ENCODE peak calls at places on chromosomes 4 and X, in five cellular contexts. Z is A549, P is K562, H is HepG2, Q is GM12878. R is an unnamed sample.
A peak's percentile ranks its signal among the peaks of the same experiment; 100 is the strongest.

GRCh38 chr4:184370711-184371389 is 103.5 kb downstream of the IRF2 start:
- DNase-seq in Z (no peak), P (peak; percentile 37), H (no peak), Q (no peak), R (no peak)

GRCh38 chr4:98352403-98352802 is 91.2 kb downstream of the RAP1GDS1 start:
- DNase-seq in Z (no peak), P (no peak), H (no peak), Q (no peak), R (no peak)

GRCh38 chrX:78213331-78213730 is 73.9 kb upstream of the TAF9B start:
- DNase-seq in Z (no peak), P (peak; percentile 1), H (no peak), Q (no peak), R (no peak)

GRCh38 chr4:38160487-38161207 is 200.4 kb downstream of the PTTG2 start:
- DNase-seq in Z (peak; percentile 86), P (no peak), H (peak; percentile 98), Q (peak; percentile 69), R (peak; percentile 71)

GRCh38 chr4:52939739-52940138 is 77.6 kb downstream of the RASL11B start:
- DNase-seq in Z (no peak), P (no peak), H (no peak), Q (no peak), R (peak; percentile 34)

GRCh38 chr4:40185830-40186664 is 10.8 kb upstream of the RHOH start:
- DNase-seq in Z (no peak), P (no peak), H (no peak), Q (peak; percentile 94), R (no peak)

GRCh38 chrX:39536165-39536564 is 561.6 kb downstream of the BCOR start:
- DNase-seq in Z (no peak), P (no peak), H (no peak), Q (no peak), R (no peak)

GRCh38 chrX:1578511-1579173 is 12.8 kb upstream of the AKAP17A start:
- DNase-seq in Z (no peak), P (no peak), H (no peak), Q (no peak), R (no peak)

GRCh38 chr4:38382492-38382891 is 281.5 kb upstream of the KLF3 start:
- DNase-seq in Z (no peak), P (peak; percentile 83), H (no peak), Q (no peak), R (no peak)

GRCh38 chr4:171846232-171846631 is 33.0 kb downstream of the GALNTL6 start:
- DNase-seq in Z (peak; percentile 54), P (peak; percentile 55), H (peak; percentile 31), Q (no peak), R (peak; percentile 87)

GRCh38 chrX:40248822-40249221 is 151.1 kb upstream of the BCOR start:
- DNase-seq in Z (no peak), P (peak; percentile 63), H (no peak), Q (no peak), R (no peak)

GRCh38 chr4:175930471-175930870 is 118.4 kb upstream of the GPM6A start:
- DNase-seq in Z (no peak), P (no peak), H (no peak), Q (no peak), R (peak; percentile 38)

GRCh38 chr4:34732579-34732978 is 1511.7 kb downstream of the ARAP2 start:
- DNase-seq in Z (no peak), P (no peak), H (peak; percentile 2), Q (no peak), R (no peak)

GRCh38 chr4:185587444-185588161 is 52.3 kb upstream of the PDLIM3 start:
- DNase-seq in Z (no peak), P (no peak), H (no peak), Q (peak; percentile 26), R (peak; percentile 95)

GRCh38 chr4:119034276-119035008 is 101.2 kb upstream of the MYOZ2 start:
- DNase-seq in Z (no peak), P (no peak), H (no peak), Q (no peak), R (peak; percentile 59)

GRCh38 chrX:68989865-68990606 is 161.2 kb downstream of the EFNB1 start:
- DNase-seq in Z (no peak), P (no peak), H (no peak), Q (no peak), R (peak; percentile 77)

GRCh38 chr4:22129454-22130075 is 181.0 kb upstream of the KCNIP4 start:
- DNase-seq in Z (peak; percentile 34), P (peak; percentile 6), H (peak; percentile 5), Q (no peak), R (peak; percentile 84)

GRCh38 chr4:85825937-85826678 is 351.2 kb downstream of the ARHGAP24 start:
- DNase-seq in Z (peak; percentile 61), P (no peak), H (peak; percentile 35), Q (no peak), R (peak; percentile 75)

GRCh38 chr4:85756938-85757337 is 282.0 kb downstream of the ARHGAP24 start:
- DNase-seq in Z (peak; percentile 37), P (peak; percentile 25), H (no peak), Q (no peak), R (peak; percentile 65)

GRCh38 chr4:76535603-76536380 is 100.8 kb downstream of the SHROOM3 start:
- DNase-seq in Z (no peak), P (no peak), H (no peak), Q (no peak), R (no peak)

GRCh38 chr4:184529283-184529682 is 54.9 kb upstream of the IRF2 start:
- DNase-seq in Z (no peak), P (no peak), H (no peak), Q (no peak), R (peak; percentile 34)

GRCh38 chr4:143335979-143336827 is 473 bp upstream of the GAB1 start:
- DNase-seq in Z (peak; percentile 80), P (peak; percentile 86), H (peak; percentile 71), Q (no peak), R (peak; percentile 95)

GRCh38 chr4:109764376-109764775 is 34.5 kb upstream of the PLA2G12A start:
- DNase-seq in Z (no peak), P (peak; percentile 50), H (no peak), Q (no peak), R (no peak)

GRCh38 chr4:2591189-2591588 is 54.7 kb downstream of the FAM193A start:
- DNase-seq in Z (no peak), P (peak; percentile 68), H (no peak), Q (no peak), R (peak; percentile 67)

GRCh38 chr4:16843831-16844508 is 54.5 kb downstream of the LDB2 start:
- DNase-seq in Z (no peak), P (no peak), H (peak; percentile 20), Q (no peak), R (no peak)

GRCh38 chr4:165761968-165762367 is 111.1 kb upstream of the TLL1 start:
- DNase-seq in Z (no peak), P (no peak), H (no peak), Q (no peak), R (no peak)

GRCh38 chr4:85732124-85732523 is 257.2 kb downstream of the ARHGAP24 start:
- DNase-seq in Z (no peak), P (no peak), H (no peak), Q (no peak), R (no peak)

GRCh38 chr4:154189346-154189745 is 302.3 kb downstream of the DCHS2 start:
- DNase-seq in Z (no peak), P (no peak), H (no peak), Q (no peak), R (no peak)

GRCh38 chrX:137194164-137194563 is 160.4 kb upstream of the GPR101 start:
- DNase-seq in Z (peak; percentile 42), P (peak; percentile 47), H (peak; percentile 12), Q (peak; percentile 1), R (peak; percentile 68)

DNA sequence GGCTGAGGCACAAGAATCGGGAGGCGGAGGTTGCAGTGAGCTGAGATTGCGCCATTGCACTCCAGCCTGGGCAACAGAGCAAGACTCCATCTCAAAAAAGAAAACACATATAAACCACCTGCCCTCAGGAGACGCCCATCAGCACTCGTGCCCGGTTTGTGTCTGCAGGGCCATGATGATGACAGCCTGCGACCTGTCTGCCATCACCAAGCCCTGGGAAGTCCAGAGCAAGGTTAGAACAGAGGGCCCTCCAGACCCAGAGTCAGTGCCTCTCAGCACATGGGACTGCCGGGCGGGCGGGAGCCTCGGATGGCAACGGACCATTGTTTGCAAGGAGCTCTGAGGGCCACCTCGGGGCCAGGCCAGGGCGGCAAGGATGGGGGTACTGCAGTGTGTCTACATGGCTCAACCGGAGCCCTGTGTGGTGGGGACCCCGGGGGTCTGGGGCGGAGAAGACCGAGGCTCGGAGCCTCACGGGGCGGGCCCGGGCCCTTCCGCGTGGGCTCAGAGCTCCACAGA is 9.3 kb downstream of the ATP5ME start:
- DNase-seq in Z (no peak), P (no peak), H (no peak), Q (no peak), R (no peak)
- TF ChIP-seq JUNB in Z (no peak), P (no peak), H (no peak), Q (no peak), R (no peak)

DNA sequence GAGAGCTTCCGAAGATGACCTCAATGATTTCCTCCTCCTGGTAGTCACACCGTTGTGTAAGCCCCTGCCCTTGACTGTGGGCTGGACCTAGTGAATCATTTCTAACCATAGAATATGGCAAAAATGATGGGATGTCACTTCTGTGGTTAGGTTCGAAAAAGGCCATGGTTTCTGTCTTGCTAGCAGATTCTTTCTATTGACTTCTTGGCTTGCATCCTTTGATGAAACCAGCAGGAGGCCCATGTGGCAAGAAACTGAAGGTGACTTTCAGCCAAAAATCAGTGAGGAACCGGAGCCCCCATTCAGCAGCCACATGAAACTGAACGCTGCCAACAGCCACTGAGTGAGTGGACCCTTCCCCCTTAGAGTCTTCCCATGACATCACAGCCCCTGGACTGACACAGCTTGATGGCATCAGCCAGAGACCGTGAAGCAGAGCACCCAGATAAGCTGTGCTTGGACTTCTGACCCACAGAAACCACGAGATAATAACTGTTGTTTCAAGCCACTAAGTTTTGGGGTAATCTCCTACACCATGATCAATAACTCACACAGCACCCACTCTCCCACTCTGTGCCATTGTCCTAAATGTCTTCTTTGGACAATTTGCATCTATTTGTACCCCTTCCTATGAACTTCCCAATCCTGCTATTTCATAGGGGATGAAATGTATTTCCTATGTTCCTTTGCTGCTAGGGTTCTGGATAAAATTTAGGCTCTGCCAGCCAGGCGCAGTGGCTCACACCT is 148.0 kb upstream of the STX18 start:
- DNase-seq in Z (no peak), P (no peak), H (no peak), Q (peak; percentile 83), R (no peak)
- TF ChIP-seq CTCF in Z (no peak), P (no peak), H (no peak), Q (peak; percentile 11), R (no peak)

GRCh38 chr4:182449186-182449880 is 206.1 kb downstream of the TENM3 start:
- DNase-seq in Z (peak; percentile 13), P (no peak), H (no peak), Q (no peak), R (peak; percentile 92)
- TF ChIP-seq JUNB in Z (no peak), P (no peak), H (no peak), Q (no peak), R (no peak)

GRCh38 chr4:58514299-58514698 is 1404.1 kb upstream of the IGFBP7 start:
- DNase-seq in Z (peak; percentile 0), P (no peak), H (no peak), Q (no peak), R (peak; percentile 18)
- TF ChIP-seq CTCF in Z (no peak), P (no peak), H (no peak), Q (no peak), R (peak; percentile 46)

DNA sequence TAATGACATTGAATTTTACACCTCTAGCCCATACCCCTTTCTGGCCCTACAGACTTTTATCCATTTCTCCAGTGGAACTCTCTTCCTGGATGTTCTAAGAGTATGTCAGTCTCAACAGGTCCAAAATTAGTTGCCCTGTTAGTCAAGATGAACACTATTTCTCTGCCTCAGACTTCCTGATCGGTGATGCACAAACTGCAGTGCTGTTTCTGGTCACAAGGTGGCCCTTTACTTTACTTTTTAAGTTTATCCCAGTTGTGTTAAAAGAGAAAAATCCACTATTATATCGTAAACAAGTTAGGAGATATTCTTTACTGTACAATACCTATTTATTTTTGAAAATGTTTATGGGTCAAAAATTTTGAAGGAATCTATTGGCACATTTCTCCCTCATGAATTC is 13.1 kb downstream of the TCEAL7 start:
- DNase-seq in Z (peak; percentile 41), P (peak; percentile 50), H (no peak), Q (no peak), R (peak; percentile 52)
- TF ChIP-seq JUNB in Z (no peak), P (no peak), H (no peak), Q (no peak), R (no peak)

R was measured in GM23338.